ENCODE peak calls at places on chromosomes 1 and 21, in seven cellular contexts. K is activated CD4-positive, alpha-beta T cell treated with anti-CD3 and anti-CD28 coated beads for 36 hours; G is left ventricle myocardium inferior; R is heart left ventricle; Q is NCI-H2171 treated with DMSO at 0.1 percent for 48 hours; S is Daoy; I is BE2C. O is an unnamed sample.

GRCh38 chr21:42411197-42411869 is 7.6 kb downstream of the UBASH3A start:
- DNase-seq in K (peak), G (no peak), R (no peak), Q (no peak), S (peak), I (no peak), O (no peak)

GRCh38 chr1:207414606-207415108 is 39.5 kb upstream of the CR2 start:
- DNase-seq in K (peak), G (no peak), R (no peak), Q (no peak), S (no peak), I (no peak), O (no peak)

GRCh38 chr1:36465731-36466369 is 1.7 kb upstream of the MRPS15 start:
- DNase-seq in K (no peak), G (no peak), R (no peak), Q (no peak), S (no peak), I (no peak), O (no peak)

GRCh38 chr1:117173006-117173405 is 37.7 kb downstream of the VTCN1 start:
- DNase-seq in K (no peak), G (no peak), R (no peak), Q (no peak), S (no peak), I (no peak), O (no peak)

GRCh38 chr1:94617957-94618739 is 76.6 kb upstream of the F3 start:
- DNase-seq in K (no peak), G (no peak), R (no peak), Q (no peak), S (no peak), I (no peak), O (no peak)

GRCh38 chr1:156860639-156861423 is at the start of gene NTRK1:
- DNase-seq in K (peak), G (peak), R (no peak), Q (peak), S (peak), I (peak), O (peak)

GRCh38 chr1:234309598-234310459 is 63.4 kb upstream of the COA6 start:
- DNase-seq in K (peak), G (peak), R (peak), Q (peak), S (peak), I (peak), O (peak)

GRCh38 chr1:35544976-35545375 is 12.2 kb downstream of the KIAA0319L start:
- DNase-seq in K (peak), G (no peak), R (no peak), Q (peak), S (peak), I (peak), O (peak)

GRCh38 chr1:180925471-180926051 is 12.9 kb downstream of the KIAA1614 start:
- DNase-seq in K (no peak), G (no peak), R (no peak), Q (no peak), S (no peak), I (no peak), O (peak)

GRCh38 chr1:53175302-53175913 is 21.2 kb upstream of the CPT2 start:
- DNase-seq in K (no peak), G (no peak), R (no peak), Q (no peak), S (peak), I (no peak), O (no peak)

GRCh38 chr21:21200103-21200938 is 202.1 kb downstream of the NCAM2 start:
- DNase-seq in K (peak), G (peak), R (peak), Q (no peak), S (peak), I (no peak), O (no peak)

GRCh38 chr1:230112131-230112701 is 45.2 kb downstream of the GALNT2 start:
- DNase-seq in K (no peak), G (no peak), R (no peak), Q (no peak), S (no peak), I (peak), O (peak)

GRCh38 chr1:212774584-212774983 is 17.0 kb downstream of the NSL1 start:
- DNase-seq in K (no peak), G (no peak), R (no peak), Q (no peak), S (peak), I (no peak), O (no peak)

GRCh38 chr1:116990612-116991151 is 10.9 kb upstream of the CD101 start:
- DNase-seq in K (peak), G (peak), R (peak), Q (peak), S (peak), I (no peak), O (no peak)

GRCh38 chr1:94117250-94117851 is 3.6 kb downstream of the ABCA4 start:
- DNase-seq in K (no peak), G (no peak), R (no peak), Q (no peak), S (no peak), I (no peak), O (no peak)

GRCh38 chr1:203516906-203517305 is 23.0 kb downstream of the OPTC start:
- DNase-seq in K (no peak), G (no peak), R (no peak), Q (no peak), S (no peak), I (no peak), O (no peak)

GRCh38 chr1:234558186-234558836 is 51.7 kb downstream of the IRF2BP2 start:
- DNase-seq in K (no peak), G (no peak), R (no peak), Q (peak), S (peak), I (peak), O (no peak)

GRCh38 chr1:160189649-160190625 is at the start of gene CASQ1:
- DNase-seq in K (no peak), G (peak), R (peak), Q (no peak), S (peak), I (no peak), O (no peak)

GRCh38 chr1:18938008-18938706 is 18.3 kb downstream of the IFFO2 start:
- DNase-seq in K (no peak), G (no peak), R (no peak), Q (no peak), S (no peak), I (no peak), O (peak)

GRCh38 chr21:41446571-41446970 is 20.5 kb downstream of the MX1 start:
- DNase-seq in K (no peak), G (no peak), R (no peak), Q (no peak), S (peak), I (no peak), O (no peak)

GRCh38 chr1:57474097-57474750 is 50.4 kb upstream of the DAB1 start:
- DNase-seq in K (no peak), G (no peak), R (no peak), Q (no peak), S (no peak), I (no peak), O (no peak)

GRCh38 chr1:30460661-30461060 is 262.7 kb downstream of the MATN1 start:
- DNase-seq in K (no peak), G (no peak), R (no peak), Q (no peak), S (no peak), I (no peak), O (no peak)

GRCh38 chr1:153977250-153978240 is at the start of gene JTB:
- DNase-seq in K (peak), G (peak), R (peak), Q (peak), S (peak), I (peak), O (peak)

GRCh38 chr1:4616831-4617465 is 37.5 kb upstream of the AJAP1 start:
- DNase-seq in K (no peak), G (no peak), R (no peak), Q (no peak), S (no peak), I (no peak), O (no peak)

O was measured in NCI-H524.